ENCODE peak calls at places on chromosomes 7 and 10, in four cellular contexts. B, R, Q and K are unnamed samples.
A peak's percentile ranks its signal among the peaks of the same experiment; 100 is the strongest.

GRCh38 chr10:122343936-122344335 is 30.6 kb upstream of the PLEKHA1 start:
- DNase-seq in B (no peak), R (no peak), Q (no peak), K (no peak)

GRCh38 chr7:151558575-151558974 is 38.9 kb upstream of the RHEB start:
- DNase-seq in B (no peak), R (no peak), Q (no peak), K (no peak)

GRCh38 chr7:105304040-105304895 is 84.5 kb downstream of the SRPK2 start:
- DNase-seq in B (no peak), Q (no peak), R (no peak), K (peak; percentile 90)

GRCh38 chr7:140525741-140526140 is 46.4 kb upstream of the MKRN1 start:
- DNase-seq in Q (no peak), B (no peak), R (no peak), K (peak; percentile 39)

GRCh38 chr7:22586806-22587180 is 86.8 kb upstream of the STEAP1B start:
- DNase-seq in B (no peak), Q (peak; percentile 58), R (peak; percentile 81), K (no peak)

GRCh38 chr7:68309806-68310205 is 1288.5 kb upstream of the AUTS2 start:
- DNase-seq in R (no peak), Q (no peak), B (no peak), K (no peak)

GRCh38 chr7:17530249-17530648 is 231.8 kb downstream of the AHR start:
- DNase-seq in R (peak; percentile 1), B (no peak), Q (peak; percentile 20), K (no peak)

GRCh38 chr7:77878500-77878899 is 79.9 kb downstream of the PHTF2 start:
- DNase-seq in Q (no peak), B (no peak), R (no peak), K (no peak)

GRCh38 chr7:157984138-157984913 is 603.3 kb downstream of the PTPRN2 start:
- DNase-seq in R (no peak), Q (no peak), B (no peak), K (no peak)

GRCh38 chr7:123054357-123055133 is 59.0 kb upstream of the TAS2R16 start:
- DNase-seq in Q (peak; percentile 14), B (no peak), R (peak; percentile 69), K (no peak)

GRCh38 chr10:112663181-112663879 is 216.3 kb downstream of the VTI1A start:
- DNase-seq in B (no peak), R (no peak), Q (no peak), K (no peak)

GRCh38 chr10:5419466-5420094 is 7.2 kb downstream of the NET1 start:
- DNase-seq in R (no peak), Q (no peak), B (no peak), K (no peak)

GRCh38 chr7:155918720-155919399 is 106.6 kb upstream of the SHH start:
- DNase-seq in R (no peak), B (no peak), Q (peak; percentile 84), K (no peak)

GRCh38 chr10:79946270-79947082 is 2.4 kb downstream of the SFTPD start:
- DNase-seq in Q (no peak), B (no peak), R (no peak), K (no peak)

GRCh38 chr7:44791278-44792219 is 4.9 kb upstream of the PPIA start:
- DNase-seq in Q (no peak), R (no peak), B (no peak), K (peak; percentile 79)

DNA sequence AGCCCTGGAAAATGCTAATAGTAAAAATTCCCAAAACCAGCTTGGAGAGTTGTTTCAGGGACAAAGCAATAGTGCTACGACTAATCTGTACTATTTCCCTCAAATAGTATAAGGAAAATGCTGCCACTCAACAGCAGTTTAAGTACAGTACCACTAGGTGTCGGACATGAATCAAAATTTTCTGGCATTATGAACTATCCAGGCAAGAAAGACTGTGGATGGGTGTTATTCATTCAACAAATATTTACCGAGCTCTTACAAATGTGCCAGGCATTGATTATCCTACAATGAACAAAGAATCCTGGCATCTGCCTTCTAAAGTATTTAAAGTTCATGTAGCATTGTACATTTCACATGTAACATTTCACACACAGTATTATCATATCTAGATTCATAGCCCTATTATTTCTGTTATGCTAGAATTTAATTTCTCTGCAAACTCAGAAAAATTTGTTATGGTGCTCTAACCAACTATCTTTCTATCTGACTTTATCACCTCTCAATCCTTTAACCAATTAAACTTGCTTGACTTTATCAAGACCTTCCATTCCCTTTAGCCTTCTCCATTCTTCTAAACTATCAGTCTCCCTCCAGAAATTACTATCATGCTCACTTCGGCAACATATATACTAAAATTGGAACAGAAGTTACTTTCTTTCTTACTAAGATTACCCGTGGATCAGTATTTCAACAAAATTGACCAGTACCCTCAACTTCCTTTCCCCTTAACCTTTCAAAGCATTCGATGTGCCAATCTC is 80.6 kb downstream of the ARHGAP21 start:
- DNase-seq in B (peak; percentile 56), Q (peak; percentile 73), R (peak; percentile 63), K (peak; percentile 70)
- TF ChIP-seq EZH2phosphoT487 in B (no peak), Q (no peak), R (no peak), K (no peak)

GRCh38 chr10:13206546-13207443 is 27.4 kb downstream of the UCMA start:
- DNase-seq in R (peak; percentile 58), Q (peak; percentile 61), B (peak; percentile 34), K (peak; percentile 47)
- TF ChIP-seq CTCF in R (peak; percentile 66), Q (peak; percentile 77), B (peak; percentile 69), K (peak; percentile 48)

GRCh38 chr7:126483972-126484371 is 768.8 kb downstream of the GRM8 start:
- DNase-seq in Q (no peak), R (no peak), B (no peak), K (no peak)
- TF ChIP-seq EZH2phosphoT487 in Q (no peak), R (no peak), B (no peak), K (no peak)

DNA sequence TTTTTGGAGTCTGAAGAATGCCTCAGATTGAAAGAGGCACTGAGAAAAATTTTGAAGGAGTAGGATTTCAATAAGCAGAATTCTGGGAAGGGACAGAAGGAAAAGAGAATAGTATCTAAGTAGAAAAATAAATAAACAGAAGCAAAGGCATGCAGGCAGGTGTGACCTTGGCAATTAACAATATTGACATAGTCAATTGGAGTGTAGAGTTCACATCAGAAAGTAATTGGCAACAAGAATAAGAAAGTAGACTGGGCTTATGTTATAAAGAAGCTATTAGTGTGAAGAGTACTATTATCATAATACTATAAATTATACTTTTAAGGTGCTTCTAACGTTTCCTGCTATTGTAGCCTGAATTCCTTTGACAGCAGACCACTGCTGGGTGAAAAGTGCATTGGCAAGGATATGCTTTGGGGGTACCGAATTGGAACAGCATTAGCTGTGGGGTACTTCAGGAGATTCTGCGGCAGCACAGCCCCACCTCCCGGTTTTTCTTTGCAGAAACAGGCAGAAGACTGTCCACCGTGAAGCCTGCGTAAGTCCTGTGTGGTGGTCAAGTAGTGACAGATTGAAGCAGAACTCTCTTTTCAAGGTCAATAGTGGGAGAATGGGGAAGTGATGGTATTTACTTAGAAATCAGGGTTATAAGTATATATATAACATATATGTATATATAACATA is 357.0 kb downstream of the THSD7A start:
- DNase-seq in Q (no peak), B (no peak), R (no peak), K (no peak)
- TF ChIP-seq CTCF in Q (no peak), B (no peak), R (peak; percentile 24), K (no peak)

GRCh38 chr10:124681626-124682552 is 62.3 kb downstream of the FAM53B start:
- DNase-seq in Q (no peak), R (no peak), B (no peak), K (no peak)

GRCh38 chr10:124688366-124688765 is 55.8 kb downstream of the FAM53B start:
- DNase-seq in Q (no peak), B (no peak), R (no peak), K (no peak)

GRCh38 chr10:124686707-124687376 is 57.3 kb downstream of the FAM53B start:
- DNase-seq in R (no peak), B (no peak), Q (no peak), K (no peak)

GRCh38 chr10:124683816-124684215 is 60.4 kb downstream of the FAM53B start:
- DNase-seq in Q (no peak), R (no peak), B (peak; percentile 36), K (no peak)

DNA sequence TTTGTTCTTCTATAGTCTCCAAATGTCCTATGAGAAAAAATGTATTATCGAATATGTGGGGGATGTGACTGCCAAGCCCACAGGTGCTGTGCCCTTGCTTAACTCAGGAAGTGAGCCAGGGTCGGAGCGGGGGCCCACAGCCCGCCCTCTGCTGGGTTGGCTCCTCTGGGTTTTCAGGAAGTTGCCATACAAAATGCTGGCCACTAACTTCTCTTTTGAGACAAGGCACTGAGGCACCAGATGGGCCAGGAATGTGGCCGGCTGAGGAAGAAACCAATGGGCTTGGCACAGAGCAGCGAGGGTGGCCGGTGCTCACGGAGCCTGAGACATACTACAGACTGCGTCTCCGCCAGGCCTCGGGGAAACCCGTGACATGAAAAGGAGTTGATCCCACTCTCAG is 58.9 kb downstream of the FAM53B start:
- DNase-seq in B (peak; percentile 39), R (peak; percentile 20), Q (no peak), K (no peak)
- TF ChIP-seq EZH2phosphoT487 in B (no peak), R (no peak), Q (no peak), K (no peak)

DNA sequence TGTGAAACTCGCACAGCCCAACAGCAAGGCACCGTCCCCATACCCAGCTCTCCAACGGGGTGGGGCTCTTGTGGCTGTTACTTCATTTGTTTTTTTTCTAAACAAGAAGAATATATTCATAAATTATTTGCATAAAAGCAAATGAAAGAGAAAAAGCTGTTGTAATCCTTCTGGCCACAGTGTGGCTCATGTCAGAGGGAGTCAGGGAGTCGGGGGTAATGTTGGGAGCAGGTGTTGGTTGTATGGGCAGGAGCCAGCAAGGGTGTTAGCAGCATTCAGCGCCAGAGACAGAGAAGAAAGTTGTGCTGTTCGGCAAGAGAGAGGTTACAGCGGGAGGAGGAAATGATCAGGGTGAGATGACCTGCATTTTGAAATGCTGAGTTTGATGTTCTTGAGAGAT is 13.3 kb downstream of the PFKP start:
- DNase-seq in R (no peak), Q (no peak), B (peak; percentile 18), K (no peak)
- TF ChIP-seq CTCF in R (no peak), Q (no peak), B (peak; percentile 31), K (no peak)

DNA sequence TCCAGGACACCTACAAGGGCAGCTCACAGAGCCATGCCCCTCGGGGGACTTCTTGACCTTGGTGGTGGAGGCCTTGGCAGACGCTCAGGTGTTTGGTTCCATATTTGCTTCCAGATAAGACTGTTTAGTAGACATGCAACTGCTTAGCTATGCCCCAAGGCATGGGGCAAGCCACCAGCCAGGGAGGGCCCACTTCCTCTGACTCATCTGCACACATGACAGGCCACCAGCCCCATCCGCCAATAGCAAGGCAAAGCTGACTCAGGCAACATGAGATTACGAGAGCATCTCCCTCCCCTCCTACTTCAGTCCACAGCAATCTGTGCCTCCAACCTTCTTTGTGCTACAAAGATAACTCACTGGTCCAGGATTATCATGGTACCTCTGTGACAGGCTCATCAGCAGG is 54.9 kb downstream of the KCNMA1 start:
- DNase-seq in B (no peak), Q (peak; percentile 53), R (no peak), K (no peak)
- TF ChIP-seq EZH2phosphoT487 in B (no peak), Q (no peak), R (no peak), K (no peak)